ENCODE peak calls at places on chromosomes 5 and 9, in seven cellular contexts. One of them, this sample, is unnamed. For H3K9me3, the result is how much of the 10 kb centered on the place peaks cover.

GRCh38 chr9:5611321-5612186 is 17.4 kb upstream of the RIC1 start:
- DNase-seq in uterus: no peak
- DNase-seq in endothelial cell of umbilical vein: no peak
- DNase-seq in H1: no peak
- DNase-seq in WERI-Rb-1: no peak
- DNase-seq in fibroblast of lung: no peak
- DNase-seq in GM23248: peak
- DNase-seq in this sample: no peak

GRCh38 chr5:5146530-5147160 is 6.5 kb downstream of the ADAMTS16 start:
- DNase-seq in uterus: no peak
- DNase-seq in endothelial cell of umbilical vein: no peak
- DNase-seq in H1: no peak
- DNase-seq in WERI-Rb-1: no peak
- DNase-seq in fibroblast of lung: peak
- DNase-seq in GM23248: peak
- DNase-seq in this sample: no peak

GRCh38 chr9:21549890-21550289 is 67.8 kb upstream of the IFNE start:
- DNase-seq in uterus: no peak
- DNase-seq in endothelial cell of umbilical vein: no peak
- DNase-seq in H1: no peak
- DNase-seq in WERI-Rb-1: no peak
- DNase-seq in fibroblast of lung: no peak
- DNase-seq in GM23248: no peak
- DNase-seq in this sample: no peak

GRCh38 chr5:848671-849111 is 2.1 kb downstream of the ZDHHC11 start:
- DNase-seq in uterus: peak
- DNase-seq in endothelial cell of umbilical vein: no peak
- DNase-seq in H1: no peak
- DNase-seq in WERI-Rb-1: no peak
- DNase-seq in fibroblast of lung: no peak
- DNase-seq in GM23248: no peak
- DNase-seq in this sample: peak

GRCh38 chr5:110727025-110727314 is 499 bp upstream of the TMEM232 start:
- DNase-seq in uterus: no peak
- DNase-seq in endothelial cell of umbilical vein: no peak
- DNase-seq in H1: no peak
- DNase-seq in WERI-Rb-1: no peak
- DNase-seq in fibroblast of lung: no peak
- DNase-seq in GM23248: no peak
- DNase-seq in this sample: no peak

GRCh38 chr5:143434261-143435206 is 31.0 kb upstream of the NR3C1 start:
- DNase-seq in uterus: no peak
- DNase-seq in endothelial cell of umbilical vein: no peak
- DNase-seq in H1: no peak
- DNase-seq in WERI-Rb-1: no peak
- DNase-seq in fibroblast of lung: no peak
- DNase-seq in GM23248: no peak
- DNase-seq in this sample: peak

GRCh38 chr5:168295574-168296201 is 4.2 kb downstream of the WWC1 start:
- DNase-seq in uterus: no peak
- DNase-seq in endothelial cell of umbilical vein: no peak
- DNase-seq in H1: peak
- DNase-seq in WERI-Rb-1: no peak
- DNase-seq in fibroblast of lung: peak
- DNase-seq in GM23248: peak
- DNase-seq in this sample: peak

GRCh38 chr5:1175801-1176472 is 25.5 kb upstream of the SLC6A19 start:
- DNase-seq in uterus: no peak
- DNase-seq in endothelial cell of umbilical vein: no peak
- DNase-seq in H1: no peak
- DNase-seq in WERI-Rb-1: no peak
- DNase-seq in fibroblast of lung: no peak
- DNase-seq in GM23248: no peak
- DNase-seq in this sample: no peak

GRCh38 chr5:172902497-172903472 is 56.4 kb upstream of the RPL26L1 start:
- DNase-seq in uterus: peak
- DNase-seq in endothelial cell of umbilical vein: peak
- DNase-seq in H1: no peak
- DNase-seq in WERI-Rb-1: peak
- DNase-seq in fibroblast of lung: peak
- DNase-seq in GM23248: peak
- DNase-seq in this sample: peak

GRCh38 chr9:128595471-128595870 is 43.1 kb downstream of the SPTAN1 start:
- DNase-seq in uterus: no peak
- DNase-seq in endothelial cell of umbilical vein: no peak
- DNase-seq in H1: no peak
- DNase-seq in WERI-Rb-1: no peak
- DNase-seq in fibroblast of lung: no peak
- DNase-seq in GM23248: no peak
- DNase-seq in this sample: no peak

GRCh38 chr5:158477214-158477613 is 618.3 kb upstream of the CLINT1 start:
- DNase-seq in uterus: no peak
- DNase-seq in endothelial cell of umbilical vein: no peak
- DNase-seq in H1: no peak
- DNase-seq in WERI-Rb-1: no peak
- DNase-seq in fibroblast of lung: no peak
- DNase-seq in GM23248: no peak
- DNase-seq in this sample: no peak

GRCh38 chr5:108670591-108671335 is 76.9 kb upstream of the FER start:
- DNase-seq in uterus: no peak
- DNase-seq in endothelial cell of umbilical vein: no peak
- DNase-seq in H1: no peak
- DNase-seq in WERI-Rb-1: no peak
- DNase-seq in fibroblast of lung: no peak
- DNase-seq in GM23248: no peak
- DNase-seq in this sample: no peak

GRCh38 chr9:129359162-129359811 is 181.2 kb upstream of the IER5L start:
- DNase-seq in uterus: no peak
- DNase-seq in endothelial cell of umbilical vein: no peak
- DNase-seq in H1: no peak
- DNase-seq in WERI-Rb-1: no peak
- DNase-seq in fibroblast of lung: no peak
- DNase-seq in GM23248: no peak
- DNase-seq in this sample: peak

DNA sequence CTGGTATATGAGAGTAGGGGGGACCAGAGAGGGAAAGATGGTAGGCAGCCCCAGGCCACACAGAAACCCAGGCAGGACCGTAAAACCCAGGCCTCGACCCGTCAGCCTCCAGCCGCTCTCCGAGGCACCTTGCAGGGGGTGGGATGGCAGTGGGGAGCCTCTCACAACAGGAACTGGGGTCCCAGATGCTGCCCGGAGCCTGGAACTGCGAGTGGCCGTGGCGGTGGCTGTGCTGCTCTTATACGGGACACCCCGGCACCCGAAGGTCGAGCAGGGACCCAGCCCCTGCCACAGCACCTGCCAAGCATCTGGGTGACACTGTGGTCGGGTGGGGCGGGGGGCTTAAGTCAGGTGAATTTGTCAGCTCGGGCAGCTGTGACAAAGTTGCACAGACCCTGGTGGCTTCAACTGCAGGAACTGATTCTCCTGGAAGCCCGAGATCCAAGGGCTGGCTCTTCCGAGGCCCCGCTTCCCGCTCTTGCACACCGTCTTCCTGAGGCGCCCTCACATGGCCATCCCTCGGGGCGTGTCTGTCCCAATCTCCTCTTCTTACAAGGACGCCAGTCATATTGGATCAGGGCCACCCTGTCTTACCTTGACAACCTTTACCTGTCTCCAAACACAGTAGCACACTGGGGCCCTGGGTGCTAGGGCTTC is 47.6 kb upstream of the EGFL7 start:
- DNase-seq in uterus: no peak
- DNase-seq in endothelial cell of umbilical vein: peak
- DNase-seq in H1: no peak
- DNase-seq in WERI-Rb-1: peak
- DNase-seq in fibroblast of lung: no peak
- DNase-seq in GM23248: no peak
- DNase-seq in this sample: no peak
- H3K27ac ChIP-seq in uterus: no peak
- H3K27ac ChIP-seq in endothelial cell of umbilical vein: peak
- H3K27ac ChIP-seq in H1: no peak
- H3K27ac ChIP-seq in WERI-Rb-1: peak
- H3K27ac ChIP-seq in fibroblast of lung: peak
- H3K27ac ChIP-seq in GM23248: no peak
- H3K27ac ChIP-seq in this sample: peak

DNA sequence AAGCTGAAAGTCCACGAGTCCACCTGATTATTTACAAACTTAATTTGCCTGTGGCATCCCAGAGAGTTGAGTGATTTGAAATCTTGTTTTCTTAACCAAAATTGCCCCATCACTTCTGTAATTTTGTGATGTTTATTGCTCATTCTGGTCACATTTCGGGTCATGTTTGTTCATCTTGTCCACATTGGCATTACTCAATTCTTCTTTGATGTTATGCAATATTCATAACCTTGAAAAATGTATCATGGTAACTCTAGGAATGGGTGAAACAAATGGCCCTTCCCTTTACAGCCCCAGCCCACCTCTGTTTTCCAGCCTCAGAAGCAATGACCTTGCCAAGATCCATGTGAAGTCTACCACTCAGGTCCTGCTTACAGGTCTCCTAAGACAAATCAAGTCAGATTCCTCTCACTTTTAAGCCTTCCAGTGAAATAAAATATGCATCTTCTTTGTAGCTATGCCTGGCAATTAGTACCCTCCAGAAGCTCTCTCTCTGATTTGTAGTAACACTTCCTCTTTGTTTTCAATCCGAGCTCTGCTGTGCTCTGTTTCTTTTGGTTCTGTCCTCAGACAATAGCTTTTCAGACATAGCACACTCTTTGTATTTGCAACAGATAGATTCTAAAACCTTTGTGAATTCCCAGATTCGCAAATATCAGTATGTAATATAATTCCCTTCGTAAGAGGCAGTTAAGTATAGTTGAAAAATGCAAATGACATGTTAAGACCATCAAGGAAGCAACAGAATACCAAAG is 330.3 kb upstream of the IRX1 start:
- DNase-seq in uterus: no peak
- DNase-seq in endothelial cell of umbilical vein: no peak
- DNase-seq in H1: no peak
- DNase-seq in WERI-Rb-1: no peak
- DNase-seq in fibroblast of lung: no peak
- DNase-seq in GM23248: no peak
- DNase-seq in this sample: no peak
- H3K9me3 ChIP-seq in uterus: under half
- H3K9me3 ChIP-seq in endothelial cell of umbilical vein: under half
- H3K9me3 ChIP-seq in H1: under half
- H3K9me3 ChIP-seq in WERI-Rb-1: under half
- H3K9me3 ChIP-seq in fibroblast of lung: under half
- H3K9me3 ChIP-seq in GM23248: under half
- H3K9me3 ChIP-seq in this sample: under half

GRCh38 chr9:75712690-75713089 is 177.8 kb upstream of the PCSK5 start:
- DNase-seq in uterus: no peak
- DNase-seq in endothelial cell of umbilical vein: no peak
- DNase-seq in H1: no peak
- DNase-seq in WERI-Rb-1: no peak
- DNase-seq in fibroblast of lung: no peak
- DNase-seq in GM23248: no peak
- DNase-seq in this sample: no peak
- H3K27ac ChIP-seq in uterus: no peak
- H3K27ac ChIP-seq in endothelial cell of umbilical vein: no peak
- H3K27ac ChIP-seq in H1: no peak
- H3K27ac ChIP-seq in WERI-Rb-1: no peak
- H3K27ac ChIP-seq in fibroblast of lung: no peak
- H3K27ac ChIP-seq in GM23248: no peak
- H3K27ac ChIP-seq in this sample: no peak

GRCh38 chr5:141369994-141370848 is at the start of gene PCDHGB3:
- DNase-seq in uterus: no peak
- DNase-seq in endothelial cell of umbilical vein: peak
- DNase-seq in H1: no peak
- DNase-seq in WERI-Rb-1: no peak
- DNase-seq in fibroblast of lung: peak
- DNase-seq in GM23248: peak
- DNase-seq in this sample: peak
- H3K9me3 ChIP-seq in uterus: half or more
- H3K9me3 ChIP-seq in endothelial cell of umbilical vein: under half
- H3K9me3 ChIP-seq in H1: half or more
- H3K9me3 ChIP-seq in WERI-Rb-1: under half
- H3K9me3 ChIP-seq in fibroblast of lung: under half
- H3K9me3 ChIP-seq in GM23248: under half
- H3K9me3 ChIP-seq in this sample: under half

DNA sequence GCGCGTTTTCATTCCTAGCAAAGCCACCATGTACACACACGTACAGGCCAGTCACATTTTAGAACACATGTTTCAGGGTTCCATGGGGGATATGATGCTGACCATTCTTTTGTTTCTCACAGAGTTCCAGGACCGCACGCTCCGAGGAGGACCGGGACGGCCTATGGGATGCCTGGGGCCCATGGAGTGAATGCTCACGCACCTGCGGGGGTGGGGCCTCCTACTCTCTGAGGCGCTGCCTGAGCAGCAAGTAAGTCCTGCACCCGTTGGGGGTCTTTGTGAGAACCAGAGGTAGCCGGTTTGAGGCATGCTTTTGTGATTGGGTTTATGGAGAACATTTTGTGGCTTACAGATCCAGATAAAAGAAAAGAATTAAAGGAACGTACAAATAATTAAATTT is 30.8 kb downstream of the ADAMTSL1 start:
- DNase-seq in uterus: no peak
- DNase-seq in endothelial cell of umbilical vein: no peak
- DNase-seq in H1: peak
- DNase-seq in WERI-Rb-1: no peak
- DNase-seq in fibroblast of lung: no peak
- DNase-seq in GM23248: no peak
- DNase-seq in this sample: no peak
- H3K27ac ChIP-seq in uterus: no peak
- H3K27ac ChIP-seq in endothelial cell of umbilical vein: no peak
- H3K27ac ChIP-seq in H1: no peak
- H3K27ac ChIP-seq in WERI-Rb-1: no peak
- H3K27ac ChIP-seq in fibroblast of lung: no peak
- H3K27ac ChIP-seq in GM23248: no peak
- H3K27ac ChIP-seq in this sample: no peak

GRCh38 chr9:101408374-101409078 is 9.9 kb downstream of the ZNF189 start:
- DNase-seq in uterus: no peak
- DNase-seq in endothelial cell of umbilical vein: no peak
- DNase-seq in H1: no peak
- DNase-seq in WERI-Rb-1: no peak
- DNase-seq in fibroblast of lung: peak
- DNase-seq in GM23248: no peak
- DNase-seq in this sample: peak
- H3K9me3 ChIP-seq in uterus: half or more
- H3K9me3 ChIP-seq in endothelial cell of umbilical vein: under half
- H3K9me3 ChIP-seq in H1: half or more
- H3K9me3 ChIP-seq in WERI-Rb-1: under half
- H3K9me3 ChIP-seq in fibroblast of lung: under half
- H3K9me3 ChIP-seq in GM23248: under half
- H3K9me3 ChIP-seq in this sample: under half

This sample was measured in osteoblast.